ENCODE peak calls at places on chromosomes 4 and X, in five cellular contexts. J, N, D, Q and S are unnamed samples.

GRCh38 chr4:6180841-6181631 is 19.3 kb downstream of the JAKMIP1 start:
- DNase-seq in D (no peak), Q (no peak), J (no peak), N (no peak), S (no peak)

GRCh38 chr4:84623661-84624060 is 40.7 kb downstream of the CDS1 start:
- DNase-seq in D (no peak), N (no peak), J (no peak), Q (no peak), S (no peak)

GRCh38 chr4:146585761-146586333 is 52.8 kb upstream of the POU4F2 start:
- DNase-seq in N (peak), D (peak), J (peak), Q (no peak), S (peak)

GRCh38 chrX:334331-334891 is 15.8 kb upstream of the GTPBP6 start:
- DNase-seq in N (no peak), Q (no peak), J (no peak), D (no peak), S (no peak)

GRCh38 chr4:183905593-183906485 is 732 bp downstream of the STOX2 start:
- DNase-seq in J (peak), Q (peak), N (peak), D (peak), S (peak)

GRCh38 chr4:108049406-108049805 is 59.7 kb downstream of the HADH start:
- DNase-seq in Q (no peak), D (no peak), J (no peak), N (no peak), S (no peak)

GRCh38 chr4:17763931-17764330 is 17.5 kb downstream of the FAM184B start:
- DNase-seq in D (no peak), J (no peak), Q (no peak), N (no peak), S (no peak)

GRCh38 chrX:131907488-131908314 is 115.4 kb upstream of the STK26 start:
- DNase-seq in D (no peak), J (no peak), Q (no peak), N (no peak), S (no peak)

GRCh38 chr4:3375688-3376087 is 66.1 kb upstream of the HGFAC start:
- DNase-seq in D (peak), J (peak), N (peak), Q (no peak), S (peak)

GRCh38 chr4:41329361-41329760 is 72.6 kb downstream of the UCHL1 start:
- DNase-seq in J (no peak), N (no peak), D (no peak), Q (no peak), S (no peak)

GRCh38 chrX:103343105-103343504 is 13.1 kb downstream of the TCEAL7 start:
- DNase-seq in Q (no peak), J (peak), D (peak), N (peak), S (peak)

GRCh38 chr4:125522992-125523391 is 208.2 kb downstream of the FAT4 start:
- DNase-seq in Q (no peak), J (no peak), D (no peak), N (no peak), S (no peak)

GRCh38 chrX:48972214-48973164 is 845 bp upstream of the KCND1 start:
- DNase-seq in Q (peak), N (peak), J (peak), D (no peak), S (peak)

GRCh38 chrX:12974217-12974796 is 603 bp upstream of the TMSB4X start:
- DNase-seq in D (peak), J (peak), N (peak), Q (no peak), S (peak)

GRCh38 chr4:61795998-61796397 is 595.9 kb downstream of the ADGRL3 start:
- DNase-seq in J (no peak), Q (no peak), N (no peak), D (no peak), S (no peak)

GRCh38 chrX:130014770-130015169 is 32.3 kb downstream of the BCORL1 start:
- DNase-seq in J (no peak), N (no peak), Q (no peak), D (no peak), S (no peak)

GRCh38 chr4:139734201-139734874 is 68.7 kb downstream of the MGST2 start:
- DNase-seq in N (peak), J (peak), Q (no peak), D (peak), S (peak)

GRCh38 chrX:109553862-109554261 is 17.2 kb downstream of the NXT2 start:
- DNase-seq in N (no peak), D (no peak), Q (no peak), J (no peak), S (no peak)

GRCh38 chr4:102598759-102599379 is 97.7 kb downstream of the NFKB1 start:
- DNase-seq in J (peak), N (no peak), D (no peak), Q (no peak), S (peak)

GRCh38 chrX:68693481-68694410 is 46.3 kb downstream of the STARD8 start:
- DNase-seq in J (peak), Q (peak), N (peak), D (peak), S (peak)

GRCh38 chr4:74133786-74134499 is 24.0 kb upstream of the MTHFD2L start:
- DNase-seq in N (peak), Q (peak), J (peak), D (peak), S (peak)

GRCh38 chr4:82773049-82773448 is 25.5 kb downstream of the SCD5 start:
- DNase-seq in D (no peak), N (no peak), J (no peak), Q (no peak), S (no peak)

GRCh38 chrX:86133761-86134160 is 14.5 kb upstream of the DACH2 start:
- DNase-seq in D (no peak), N (peak), J (peak), Q (no peak), S (peak)

GRCh38 chr4:3716876-3717235 is 49.3 kb upstream of the ADRA2C start:
- DNase-seq in J (no peak), Q (no peak), D (no peak), N (no peak), S (no peak)

GRCh38 chr4:158090323-158090722 is 82.5 kb downstream of the GASK1B start:
- DNase-seq in D (no peak), J (peak), N (peak), Q (no peak), S (peak)

GRCh38 chr4:71456841-71457240 is 118.0 kb downstream of the SLC4A4 start:
- DNase-seq in D (peak), N (peak), J (peak), Q (no peak), S (peak)

GRCh38 chr4:15901996-15902395 is 36.5 kb downstream of the FGFBP1 start:
- DNase-seq in Q (no peak), J (no peak), D (no peak), N (no peak), S (no peak)

GRCh38 chr4:118058955-118059354 is 24.7 kb downstream of the NDST3 start:
- DNase-seq in J (no peak), Q (no peak), N (no peak), D (no peak), S (no peak)

GRCh38 chr4:43394976-43395375 is 502.5 kb downstream of the GRXCR1 start:
- DNase-seq in N (peak), D (peak), J (peak), Q (no peak), S (no peak)

GRCh38 chrX:69216911-69217310 is 51.7 kb upstream of the PJA1 start:
- DNase-seq in J (peak), Q (no peak), D (no peak), N (no peak), S (no peak)

GRCh38 chr4:184417802-184418511 is 56.4 kb downstream of the IRF2 start:
- DNase-seq in J (peak), D (peak), Q (no peak), N (peak), S (peak)

GRCh38 chrX:9759340-9759739 is 6.3 kb downstream of the GPR143 start:
- DNase-seq in D (no peak), Q (no peak), J (no peak), N (no peak), S (no peak)

GRCh38 chrX:50402886-50403285 is 67.7 kb downstream of the DGKK start:
- DNase-seq in N (no peak), D (no peak), J (no peak), Q (no peak), S (no peak)

DNA sequence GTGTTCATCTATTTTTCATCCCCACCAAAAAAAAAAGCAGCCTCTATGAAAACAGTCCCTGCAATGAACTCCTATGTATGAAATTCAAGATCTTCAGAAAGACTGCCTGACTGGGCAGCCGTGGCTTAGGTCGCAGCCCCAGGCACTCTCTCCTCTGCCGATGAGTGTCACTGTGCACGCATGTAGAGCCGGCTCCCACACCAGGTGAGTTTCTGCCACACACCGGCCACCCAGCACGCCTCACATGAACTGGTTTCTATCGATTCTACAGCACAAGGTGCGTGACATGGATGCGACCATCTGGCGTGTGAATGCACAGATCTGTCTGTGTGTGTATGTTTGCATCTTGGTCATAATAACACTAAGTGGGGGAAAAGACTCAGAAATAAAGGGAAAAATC is 140.4 kb downstream of the AFAP1 start:
- DNase-seq in D (no peak), Q (no peak), J (no peak), N (no peak), S (no peak)
- H3K9ac ChIP-seq in D (no peak), Q (no peak), J (no peak), N (no peak), S (no peak)

DNA sequence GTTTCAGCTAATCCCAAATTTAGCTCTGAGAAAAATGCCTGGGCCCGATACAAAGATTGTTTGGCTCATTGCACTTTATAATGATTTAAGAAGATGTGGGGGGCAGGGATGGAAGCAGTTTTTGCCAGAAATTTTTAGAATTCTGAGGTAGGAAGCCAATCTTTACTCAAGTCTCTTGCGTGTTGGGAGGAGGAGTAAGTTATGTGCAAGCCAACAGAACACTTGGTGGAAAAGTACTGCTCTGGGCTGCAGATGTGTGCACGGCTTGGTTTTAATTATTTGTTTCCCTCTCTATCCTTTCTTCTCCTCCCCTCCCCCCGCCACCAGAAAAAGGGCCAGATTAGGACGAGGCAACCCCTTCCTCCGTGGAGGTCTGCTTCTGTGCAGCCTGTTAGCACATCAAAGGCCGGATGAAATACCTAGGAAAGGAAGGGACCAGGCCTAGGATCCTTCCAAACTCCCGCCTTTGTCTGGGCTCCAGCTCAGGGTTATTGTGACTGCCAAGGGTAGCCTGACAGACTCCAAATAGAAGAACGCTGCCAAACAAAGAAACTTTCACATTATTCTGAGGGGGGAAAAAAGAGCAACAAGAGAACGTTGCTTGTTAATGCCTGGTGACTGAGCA is 1.0 kb upstream of the PGRMC1 start:
- DNase-seq in D (no peak), Q (peak), N (peak), J (no peak), S (no peak)
- H3K4me3 ChIP-seq in D (no peak), Q (peak), N (peak), J (no peak), S (peak)

GRCh38 chrX:73851014-73852009 is 288.3 kb downstream of the CHIC1 start:
- DNase-seq in N (no peak), D (peak), Q (no peak), J (peak), S (peak)
- H3K9ac ChIP-seq in N (no peak), D (peak), Q (no peak), J (peak), S (peak)

DNA sequence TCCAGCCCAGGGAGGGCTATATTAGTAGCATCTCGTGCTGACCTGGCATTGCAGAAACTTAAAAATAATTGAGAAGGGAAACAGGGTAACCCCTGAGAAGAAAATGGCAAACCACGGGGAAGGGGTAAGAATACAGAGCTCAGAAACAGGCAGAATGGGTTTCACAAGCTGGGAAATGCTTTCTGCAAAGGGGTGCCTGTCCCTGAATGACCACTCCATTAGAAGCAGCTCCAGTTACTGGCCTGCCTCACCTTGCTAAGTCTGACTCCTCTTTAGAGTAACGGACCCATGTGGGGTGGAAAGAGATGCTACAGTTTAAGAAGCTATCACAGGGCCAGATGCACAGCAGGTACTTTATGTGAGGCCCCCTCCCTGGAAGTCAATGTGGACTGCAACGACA is 2.5 kb downstream of the WDR1 start:
- DNase-seq in N (no peak), D (no peak), Q (no peak), J (no peak), S (no peak)
- H3K4me3 ChIP-seq in N (peak), D (no peak), Q (no peak), J (no peak), S (no peak)

GRCh38 chr4:7192252-7193039 is at the start of gene SORCS2:
- DNase-seq in D (no peak), Q (peak), N (peak), J (peak), S (peak)
- H3K9ac ChIP-seq in D (no peak), Q (peak), N (peak), J (no peak), S (peak)

GRCh38 chr4:109801099-109801789 is 555 bp downstream of the CFI start:
- DNase-seq in D (no peak), J (no peak), Q (no peak), N (no peak), S (no peak)
- H3K4me3 ChIP-seq in D (no peak), J (no peak), Q (no peak), N (no peak), S (peak)